ENCODE peak calls at places on chromosomes 12 and 14, in ten cellular contexts. F, Q, O, L, X, G, R, M, V and W are unnamed samples.

GRCh38 chr14:82999802-83000201 is 1466.1 kb upstream of the SEL1L start:
- DNase-seq in F (no peak), Q (no peak), O (no peak), L (no peak), X (no peak), G (no peak), R (no peak), M (no peak), V (no peak), W (no peak)

GRCh38 chr14:33454022-33454645 is 496.7 kb downstream of the EGLN3 start:
- DNase-seq in F (no peak), Q (no peak), O (no peak), L (no peak), X (no peak), G (no peak), R (no peak), M (no peak), V (no peak), W (no peak)

GRCh38 chr14:74412753-74413152 is 13.3 kb downstream of the SYNDIG1L start:
- DNase-seq in F (no peak), Q (no peak), O (no peak), L (no peak), X (no peak), G (no peak), R (no peak), M (no peak), V (no peak), W (no peak)

GRCh38 chr12:108962256-108962655 is 58.6 kb downstream of the SVOP start:
- DNase-seq in F (no peak), Q (no peak), O (no peak), L (no peak), X (no peak), G (no peak), R (no peak), M (no peak), V (no peak), W (no peak)

GRCh38 chr12:2561367-2561766 is 233.4 kb upstream of the FKBP4 start:
- DNase-seq in F (no peak), Q (no peak), O (no peak), L (no peak), X (no peak), G (no peak), R (no peak), M (no peak), V (no peak), W (no peak)

GRCh38 chr12:129401572-129401971 is 502.3 kb downstream of the TMEM132D start:
- DNase-seq in F (no peak), Q (no peak), O (no peak), L (no peak), X (peak), G (no peak), R (no peak), M (peak), V (no peak), W (no peak)

GRCh38 chr12:52800259-52800917 is 4.5 kb upstream of the KRT3 start:
- DNase-seq in F (no peak), Q (no peak), O (no peak), L (no peak), X (peak), G (no peak), R (no peak), M (peak), V (no peak), W (no peak)

GRCh38 chr12:49527361-49528130 is 11.3 kb upstream of the KCNH3 start:
- DNase-seq in F (no peak), Q (peak), O (no peak), L (no peak), X (peak), G (no peak), R (no peak), M (no peak), V (no peak), W (no peak)

GRCh38 chr14:65594153-65594881 is 181.8 kb downstream of the FUT8 start:
- DNase-seq in F (no peak), Q (no peak), O (peak), L (no peak), X (peak), G (no peak), R (no peak), M (peak), V (no peak), W (peak)

GRCh38 chr12:21815306-21816062 is 41.0 kb upstream of the KCNJ8 start:
- DNase-seq in F (no peak), Q (no peak), O (no peak), L (no peak), X (no peak), G (no peak), R (no peak), M (no peak), V (no peak), W (no peak)

GRCh38 chr12:89461649-89462612 is 62.7 kb downstream of the GALNT4 start:
- DNase-seq in F (peak), Q (no peak), O (no peak), L (no peak), X (no peak), G (peak), R (no peak), M (no peak), V (no peak), W (no peak)

GRCh38 chr12:102029148-102029547 is 32.6 kb downstream of the WASHC3 start:
- DNase-seq in F (no peak), Q (no peak), O (no peak), L (no peak), X (no peak), G (no peak), R (no peak), M (no peak), V (no peak), W (no peak)

GRCh38 chr12:55713721-55714120 is 2.1 kb upstream of the BLOC1S1 start:
- DNase-seq in F (no peak), Q (no peak), O (no peak), L (no peak), X (no peak), G (no peak), R (no peak), M (no peak), V (no peak), W (no peak)

GRCh38 chr14:33563492-33563891 is 387.4 kb downstream of the EGLN3 start:
- DNase-seq in F (peak), Q (no peak), O (no peak), L (no peak), X (no peak), G (no peak), R (no peak), M (no peak), V (no peak), W (no peak)

GRCh38 chr12:1918081-1918874 is at the start of gene CACNA2D4:
- DNase-seq in F (no peak), Q (peak), O (peak), L (no peak), X (peak), G (no peak), R (peak), M (no peak), V (peak), W (no peak)

GRCh38 chr12:108734200-108734906 is 3.0 kb upstream of the CORO1C start:
- DNase-seq in F (peak), Q (no peak), O (no peak), L (no peak), X (peak), G (no peak), R (no peak), M (peak), V (peak), W (no peak)

GRCh38 chr14:61351457-61351856 is 30.1 kb downstream of the PRKCH start:
- DNase-seq in F (no peak), Q (no peak), O (no peak), L (no peak), X (no peak), G (no peak), R (no peak), M (no peak), V (no peak), W (no peak)

GRCh38 chr12:94266796-94267529 is 118.6 kb downstream of the PLXNC1 start:
- DNase-seq in F (no peak), Q (no peak), O (no peak), L (no peak), X (no peak), G (no peak), R (no peak), M (no peak), V (peak), W (no peak)

GRCh38 chr12:49909826-49910225 is 6.1 kb upstream of the FAIM2 start:
- DNase-seq in F (peak), Q (no peak), O (peak), L (no peak), X (peak), G (peak), R (no peak), M (no peak), V (no peak), W (no peak)

GRCh38 chr14:68047910-68048309 is 228.3 kb downstream of the RAD51B start:
- DNase-seq in F (no peak), Q (no peak), O (no peak), L (no peak), X (no peak), G (no peak), R (no peak), M (no peak), V (no peak), W (no peak)

GRCh38 chr14:24145700-24146621 is at the start of gene PSME2:
- DNase-seq in F (peak), Q (no peak), O (no peak), L (no peak), X (no peak), G (no peak), R (no peak), M (no peak), V (no peak), W (no peak)

GRCh38 chr14:94062344-94062904 is 18.6 kb downstream of the DDX24 start:
- DNase-seq in F (peak), Q (no peak), O (no peak), L (no peak), X (no peak), G (no peak), R (no peak), M (no peak), V (no peak), W (no peak)

GRCh38 chr14:62126885-62127478 is 364.8 kb downstream of the SNAPC1 start:
- DNase-seq in F (peak), Q (no peak), O (no peak), L (no peak), X (no peak), G (peak), R (no peak), M (no peak), V (no peak), W (no peak)

GRCh38 chr14:24376448-24377070 is 8.6 kb downstream of the NFATC4 start:
- DNase-seq in F (no peak), Q (no peak), O (peak), L (no peak), X (no peak), G (no peak), R (no peak), M (no peak), V (no peak), W (no peak)

GRCh38 chr14:100263141-100263540 is 24.2 kb downstream of the YY1 start:
- DNase-seq in F (no peak), Q (no peak), O (no peak), L (no peak), X (no peak), G (no peak), R (no peak), M (no peak), V (no peak), W (no peak)

GRCh38 chr12:110917961-110918360 is 2.4 kb downstream of the MYL2 start:
- DNase-seq in F (no peak), Q (no peak), O (no peak), L (no peak), X (no peak), G (no peak), R (no peak), M (no peak), V (no peak), W (no peak)

GRCh38 chr12:131865196-131865875 is 29.1 kb upstream of the ULK1 start:
- DNase-seq in F (no peak), Q (no peak), O (no peak), L (no peak), X (no peak), G (no peak), R (no peak), M (no peak), V (no peak), W (no peak)

GRCh38 chr12:41706376-41706775 is 438.3 kb downstream of the GXYLT1 start:
- DNase-seq in F (no peak), Q (no peak), O (no peak), L (no peak), X (no peak), G (no peak), R (no peak), M (no peak), V (no peak), W (no peak)

GRCh38 chr14:72023128-72024042 is 91.2 kb downstream of the RGS6 start:
- DNase-seq in F (no peak), Q (no peak), O (no peak), L (no peak), X (no peak), G (no peak), R (no peak), M (no peak), V (no peak), W (no peak)

GRCh38 chr12:43011383-43011926 is 421.9 kb upstream of the PRICKLE1 start:
- DNase-seq in F (no peak), Q (no peak), O (no peak), L (no peak), X (no peak), G (no peak), R (no peak), M (no peak), V (no peak), W (no peak)

GRCh38 chr14:21902561-21903199 is 229.1 kb upstream of the OR4E1 start:
- DNase-seq in F (peak), Q (no peak), O (peak), L (no peak), X (no peak), G (no peak), R (no peak), M (no peak), V (no peak), W (no peak)

GRCh38 chr12:21940549-21940948 is 677 bp downstream of the ABCC9 start:
- DNase-seq in F (peak), Q (no peak), O (no peak), L (no peak), X (no peak), G (no peak), R (no peak), M (no peak), V (no peak), W (no peak)

GRCh38 chr14:46651526-46652144 is at the start of gene RPL10L:
- DNase-seq in F (no peak), Q (no peak), O (peak), L (no peak), X (no peak), G (peak), R (no peak), M (no peak), V (no peak), W (no peak)

GRCh38 chr14:93137864-93138263 is 22.1 kb upstream of the ITPK1 start:
- DNase-seq in F (no peak), Q (peak), O (no peak), L (peak), X (peak), G (peak), R (no peak), M (peak), V (no peak), W (peak)

GRCh38 chr14:87691482-87691881 is 301.5 kb downstream of the GALC start:
- DNase-seq in F (no peak), Q (no peak), O (no peak), L (no peak), X (no peak), G (no peak), R (no peak), M (no peak), V (no peak), W (no peak)

GRCh38 chr14:70808023-70808401 is 1.3 kb downstream of the MAP3K9 start:
- DNase-seq in F (no peak), Q (no peak), O (no peak), L (no peak), X (peak), G (no peak), R (no peak), M (peak), V (no peak), W (peak)

GRCh38 chr14:70810621-70811020 is 1.3 kb upstream of the MAP3K9 start:
- DNase-seq in F (no peak), Q (no peak), O (no peak), L (no peak), X (no peak), G (no peak), R (no peak), M (no peak), V (no peak), W (no peak)

GRCh38 chr14:70811065-70811464 is 1.8 kb upstream of the MAP3K9 start:
- DNase-seq in F (no peak), Q (no peak), O (no peak), L (no peak), X (no peak), G (no peak), R (no peak), M (no peak), V (no peak), W (no peak)

GRCh38 chr14:70808402-70809237 is 693 bp downstream of the MAP3K9 start:
- DNase-seq in F (no peak), Q (peak), O (peak), L (peak), X (peak), G (peak), R (no peak), M (peak), V (peak), W (peak)

GRCh38 chr14:70809238-70810214 is at the start of gene MAP3K9:
- DNase-seq in F (peak), Q (peak), O (peak), L (peak), X (peak), G (peak), R (no peak), M (peak), V (peak), W (peak)
- TF ChIP-seq POLR2A in F (no peak), Q (no peak), O (peak), L (no peak), X (no peak), G (no peak), R (no peak), M (no peak), V (no peak), W (peak)

GRCh38 chr14:76708771-76709170 is 52.5 kb upstream of the VASH1 start:
- DNase-seq in F (no peak), Q (no peak), O (peak), L (no peak), X (no peak), G (no peak), R (no peak), M (no peak), V (no peak), W (no peak)
- H3K27ac ChIP-seq in F (no peak), Q (no peak), O (no peak), L (no peak), X (no peak), G (no peak), R (no peak), M (no peak), V (no peak), W (no peak)

GRCh38 chr12:4197922-4198763 is 75.4 kb upstream of the CCND2 start:
- DNase-seq in F (no peak), Q (no peak), O (no peak), L (no peak), X (no peak), G (no peak), R (no peak), M (no peak), V (no peak), W (no peak)

GRCh38 chr12:4202482-4202881 is 71.1 kb upstream of the CCND2 start:
- DNase-seq in F (no peak), Q (no peak), O (no peak), L (no peak), X (no peak), G (no peak), R (no peak), M (no peak), V (no peak), W (no peak)

GRCh38 chr12:4202918-4203317 is 70.6 kb upstream of the CCND2 start:
- DNase-seq in F (no peak), Q (no peak), O (no peak), L (no peak), X (no peak), G (no peak), R (no peak), M (no peak), V (no peak), W (no peak)

GRCh38 chr12:4201333-4202105 is 72.0 kb upstream of the CCND2 start:
- DNase-seq in F (no peak), Q (no peak), O (no peak), L (no peak), X (no peak), G (no peak), R (no peak), M (no peak), V (no peak), W (no peak)

DNA sequence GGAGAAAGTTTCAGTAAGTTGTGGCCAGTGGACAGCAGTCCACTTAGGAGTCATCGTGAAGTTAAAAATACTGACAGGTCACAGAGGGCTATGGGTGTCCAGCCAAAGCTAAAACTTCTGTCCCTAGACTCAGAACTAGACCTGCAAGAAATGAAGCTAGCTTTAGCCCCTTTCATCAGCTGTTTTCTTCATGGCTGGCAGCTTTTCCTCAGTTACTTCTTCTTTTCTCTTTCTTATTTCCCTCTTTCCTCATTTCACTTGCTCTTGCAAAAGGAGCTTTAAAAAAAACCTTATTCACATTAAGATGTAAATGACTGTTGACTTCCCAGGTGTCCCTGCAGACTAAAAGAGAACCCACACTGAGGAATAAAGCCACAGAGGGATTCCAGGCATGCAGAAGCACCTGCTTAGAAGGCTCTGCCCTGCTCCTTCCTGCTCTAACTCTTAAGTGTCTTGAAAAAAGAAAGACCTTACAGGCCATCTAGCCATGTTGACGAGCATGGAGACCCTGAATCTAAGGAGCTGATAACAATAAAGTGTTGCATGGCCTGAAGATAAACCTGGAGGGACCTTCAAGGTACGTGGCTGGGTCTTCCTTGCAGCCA is 69.7 kb upstream of the CCND2 start:
- DNase-seq in F (no peak), Q (no peak), O (no peak), L (no peak), X (no peak), G (no peak), R (no peak), M (no peak), V (no peak), W (no peak)
- TF ChIP-seq POLR2AphosphoS5 in F (no peak), Q (no peak), O (peak), L (no peak), X (no peak), G (no peak), R (no peak), M (no peak), V (no peak), W (no peak)

GRCh38 chr14:89954045-89955021 is at the start of gene EFCAB11:
- DNase-seq in F (peak), Q (peak), O (peak), L (peak), X (peak), G (peak), R (peak), M (peak), V (peak), W (peak)
- TF ChIP-seq POLR2A in F (peak), Q (no peak), O (peak), L (no peak), X (no peak), G (peak), R (no peak), M (peak), V (no peak), W (peak)